ENCODE peak calls at places on chromosomes 13 and 19, in six cellular contexts. One of them, this sample, is unnamed.

GRCh38 chr19:19324059-19324755 is 3.6 kb downstream of the MAU2 start:
- DNase-seq in SHP77 treated with DMSO at 0.1 percent for 48 hours: no peak
- DNase-seq in GM12865: no peak
- DNase-seq in T-helper 2 cell: no peak
- DNase-seq in NCI-H1105: no peak
- DNase-seq in NCI-H1694: no peak
- DNase-seq in this sample: no peak

GRCh38 chr19:49114630-49115363 is 627 bp downstream of the LIN7B start:
- DNase-seq in SHP77 treated with DMSO at 0.1 percent for 48 hours: no peak
- DNase-seq in GM12865: no peak
- DNase-seq in T-helper 2 cell: no peak
- DNase-seq in NCI-H1105: peak; percentile 47
- DNase-seq in NCI-H1694: peak; percentile 39
- DNase-seq in this sample: no peak

GRCh38 chr13:44068737-44069136 is 189.0 kb downstream of the LACC1 start:
- DNase-seq in SHP77 treated with DMSO at 0.1 percent for 48 hours: no peak
- DNase-seq in GM12865: no peak
- DNase-seq in T-helper 2 cell: no peak
- DNase-seq in NCI-H1105: no peak
- DNase-seq in NCI-H1694: no peak
- DNase-seq in this sample: no peak

GRCh38 chr13:104976964-104977363 is 1558.5 kb downstream of the EFNB2 start:
- DNase-seq in SHP77 treated with DMSO at 0.1 percent for 48 hours: no peak
- DNase-seq in GM12865: no peak
- DNase-seq in T-helper 2 cell: no peak
- DNase-seq in NCI-H1105: no peak
- DNase-seq in NCI-H1694: no peak
- DNase-seq in this sample: no peak

GRCh38 chr13:70253834-70254233 is 145.6 kb upstream of the KLHL1 start:
- DNase-seq in SHP77 treated with DMSO at 0.1 percent for 48 hours: peak; percentile 67
- DNase-seq in GM12865: no peak
- DNase-seq in T-helper 2 cell: no peak
- DNase-seq in NCI-H1105: peak; percentile 82
- DNase-seq in NCI-H1694: no peak
- DNase-seq in this sample: no peak

GRCh38 chr19:4732680-4733114 is 9.1 kb upstream of the DPP9 start:
- DNase-seq in SHP77 treated with DMSO at 0.1 percent for 48 hours: peak; percentile 83
- DNase-seq in GM12865: peak; percentile 77
- DNase-seq in T-helper 2 cell: peak; percentile 45
- DNase-seq in NCI-H1105: peak; percentile 54
- DNase-seq in NCI-H1694: peak; percentile 13
- DNase-seq in this sample: no peak

GRCh38 chr13:113897161-113897560 is 33.3 kb upstream of the GAS6 start:
- DNase-seq in SHP77 treated with DMSO at 0.1 percent for 48 hours: no peak
- DNase-seq in GM12865: no peak
- DNase-seq in T-helper 2 cell: no peak
- DNase-seq in NCI-H1105: no peak
- DNase-seq in NCI-H1694: no peak
- DNase-seq in this sample: no peak

GRCh38 chr19:3825286-3825956 is 39.2 kb upstream of the MATK start:
- DNase-seq in SHP77 treated with DMSO at 0.1 percent for 48 hours: no peak
- DNase-seq in GM12865: no peak
- DNase-seq in T-helper 2 cell: no peak
- DNase-seq in NCI-H1105: no peak
- DNase-seq in NCI-H1694: no peak
- DNase-seq in this sample: no peak

GRCh38 chr13:25768726-25769270 is 283.0 kb downstream of the SHISA2 start:
- DNase-seq in SHP77 treated with DMSO at 0.1 percent for 48 hours: no peak
- DNase-seq in GM12865: no peak
- DNase-seq in T-helper 2 cell: no peak
- DNase-seq in NCI-H1105: no peak
- DNase-seq in NCI-H1694: no peak
- DNase-seq in this sample: no peak

GRCh38 chr13:111115841-111116500 is 861 bp downstream of the ARHGEF7 start:
- DNase-seq in SHP77 treated with DMSO at 0.1 percent for 48 hours: no peak
- DNase-seq in GM12865: no peak
- DNase-seq in T-helper 2 cell: no peak
- DNase-seq in NCI-H1105: peak; percentile 16
- DNase-seq in NCI-H1694: no peak
- DNase-seq in this sample: no peak

GRCh38 chr13:103803349-103803748 is 737.1 kb upstream of the SLC10A2 start:
- DNase-seq in SHP77 treated with DMSO at 0.1 percent for 48 hours: peak; percentile 48
- DNase-seq in GM12865: no peak
- DNase-seq in T-helper 2 cell: no peak
- DNase-seq in NCI-H1105: no peak
- DNase-seq in NCI-H1694: no peak
- DNase-seq in this sample: no peak

GRCh38 chr13:98896868-98897144 is 81.1 kb downstream of the DOCK9 start:
- DNase-seq in SHP77 treated with DMSO at 0.1 percent for 48 hours: no peak
- DNase-seq in GM12865: no peak
- DNase-seq in T-helper 2 cell: no peak
- DNase-seq in NCI-H1105: no peak
- DNase-seq in NCI-H1694: no peak
- DNase-seq in this sample: no peak

GRCh38 chr13:89136678-89137077 is 1465.5 kb downstream of the SLITRK5 start:
- DNase-seq in SHP77 treated with DMSO at 0.1 percent for 48 hours: no peak
- DNase-seq in GM12865: no peak
- DNase-seq in T-helper 2 cell: no peak
- DNase-seq in NCI-H1105: no peak
- DNase-seq in NCI-H1694: no peak
- DNase-seq in this sample: no peak

GRCh38 chr13:102680133-102680717 is 14.6 kb downstream of the METTL21C start:
- DNase-seq in SHP77 treated with DMSO at 0.1 percent for 48 hours: no peak
- DNase-seq in GM12865: no peak
- DNase-seq in T-helper 2 cell: no peak
- DNase-seq in NCI-H1105: no peak
- DNase-seq in NCI-H1694: no peak
- DNase-seq in this sample: no peak